ENCODE peak calls at places on chromosomes 6 and 20, in six cellular contexts. O, H, A, P, L and J are unnamed samples.

GRCh38 chr20:10249048-10249770 is 30.6 kb downstream of the SNAP25 start:
- DNase-seq in O (peak), H (no peak), A (no peak), P (no peak), L (no peak), J (no peak)

GRCh38 chr20:44592366-44592765 is 10.0 kb downstream of the PKIG start:
- DNase-seq in O (no peak), H (no peak), A (no peak), P (no peak), L (no peak), J (no peak)

GRCh38 chr6:158481612-158482473 is 78.0 kb upstream of the TMEM181 start:
- DNase-seq in O (peak), H (no peak), A (no peak), P (no peak), L (peak), J (no peak)

GRCh38 chr6:5592911-5593519 is 331.7 kb downstream of the FARS2 start:
- DNase-seq in O (no peak), H (no peak), A (no peak), P (peak), L (no peak), J (no peak)

GRCh38 chr20:38805502-38805957 is at the start of gene PPP1R16B:
- DNase-seq in O (no peak), H (no peak), A (no peak), P (peak), L (peak), J (peak)

GRCh38 chr20:53195882-53196610 is 223.9 kb downstream of the TSHZ2 start:
- DNase-seq in O (no peak), H (no peak), A (no peak), P (no peak), L (no peak), J (no peak)

GRCh38 chr6:41658551-41659069 is 20.3 kb downstream of the MDFI start:
- DNase-seq in O (no peak), H (no peak), A (no peak), P (no peak), L (no peak), J (no peak)

GRCh38 chr6:3526962-3527796 is 70.3 kb upstream of the SLC22A23 start:
- DNase-seq in O (no peak), H (no peak), A (no peak), P (no peak), L (no peak), J (no peak)

GRCh38 chr6:52654592-52654991 is 16.3 kb upstream of the TMEM14A start:
- DNase-seq in O (no peak), H (no peak), A (no peak), P (no peak), L (no peak), J (no peak)

GRCh38 chr20:40689943-40690835 is 1.2 kb upstream of the MAFB start:
- DNase-seq in O (peak), H (peak), A (no peak), P (peak), L (peak), J (peak)

GRCh38 chr20:22597303-22597702 is 12.9 kb upstream of the FOXA2 start:
- DNase-seq in O (no peak), H (no peak), A (no peak), P (no peak), L (no peak), J (no peak)

GRCh38 chr6:4369616-4370015 is 234.2 kb upstream of the ECI2 start:
- DNase-seq in O (no peak), H (no peak), A (no peak), P (no peak), L (peak), J (no peak)

GRCh38 chr20:19120011-19120410 is 92.4 kb upstream of the SLC24A3 start:
- DNase-seq in O (no peak), H (no peak), A (no peak), P (no peak), L (no peak), J (no peak)

GRCh38 chr6:133814235-133814634 is 74.7 kb upstream of the TCF21 start:
- DNase-seq in O (no peak), H (no peak), A (no peak), P (no peak), L (no peak), J (no peak)

GRCh38 chr6:118537579-118537978 is 10.5 kb upstream of the PLN start:
- DNase-seq in O (no peak), H (no peak), A (no peak), P (peak), L (peak), J (no peak)

GRCh38 chr6:108946695-108947094 is 98.5 kb downstream of the ARMC2 start:
- DNase-seq in O (no peak), H (no peak), A (no peak), P (no peak), L (no peak), J (peak)

GRCh38 chr6:19181252-19181651 is 655.9 kb upstream of the ID4 start:
- DNase-seq in O (no peak), H (no peak), A (no peak), P (no peak), L (no peak), J (no peak)

GRCh38 chr6:25138024-25138696 is 141.0 kb upstream of the CARMIL1 start:
- DNase-seq in O (peak), H (no peak), A (peak), P (peak), L (peak), J (peak)

GRCh38 chr6:134457941-134458340 is 140.0 kb upstream of the SGK1 start:
- DNase-seq in O (peak), H (no peak), A (no peak), P (peak), L (no peak), J (peak)

GRCh38 chr6:168660400-168660945 is 219.5 kb downstream of the SMOC2 start:
- DNase-seq in O (no peak), H (no peak), A (no peak), P (no peak), L (no peak), J (no peak)

DNA sequence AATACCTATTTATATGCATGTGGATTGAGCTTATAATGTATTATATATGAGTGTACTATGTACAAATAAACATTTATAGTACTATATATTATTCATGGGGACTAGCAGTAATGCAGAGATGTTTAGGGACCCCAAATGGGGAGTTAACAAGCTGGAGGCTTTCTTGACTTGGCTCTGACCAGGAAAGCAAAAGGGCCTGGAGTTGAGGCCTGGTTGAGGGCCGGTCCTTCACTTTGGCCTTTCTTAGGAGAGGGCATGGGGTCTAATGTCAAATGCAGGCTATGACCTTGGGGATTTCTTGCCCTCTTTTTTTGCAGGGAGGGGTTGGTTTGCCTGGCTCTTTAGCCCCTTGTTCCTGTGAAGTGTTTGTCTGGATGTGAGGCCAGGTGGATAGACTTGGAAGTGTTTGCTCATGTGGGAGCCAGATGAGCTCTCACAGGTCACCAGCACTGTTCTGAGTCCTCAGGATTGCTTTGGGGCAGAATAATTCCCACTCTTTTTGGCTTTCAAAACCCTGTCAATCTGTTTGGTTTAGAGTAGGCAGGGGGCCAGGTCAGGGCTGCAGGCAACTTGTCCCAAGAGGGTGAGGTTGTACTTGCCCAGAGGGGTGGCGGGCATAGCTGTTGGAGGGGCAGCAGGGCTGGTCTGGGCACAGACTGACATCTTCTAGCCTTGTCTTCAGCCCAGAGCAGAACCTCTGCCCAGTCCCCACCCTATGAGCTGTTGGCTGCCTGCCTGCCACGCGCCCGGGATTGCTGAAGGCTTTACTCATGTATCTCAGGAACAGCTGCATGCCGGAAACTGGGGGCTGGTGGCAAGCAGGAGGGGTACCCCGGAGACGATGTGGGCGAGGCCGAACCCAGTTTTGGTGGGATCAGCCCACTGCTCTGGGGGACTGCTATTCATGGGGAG is 14.6 kb downstream of the TJAP1 start:
- DNase-seq in O (no peak), H (no peak), A (no peak), P (no peak), L (peak), J (no peak)
- TF ChIP-seq MAX in O (no peak), H (peak), A (no peak), P (no peak), L (no peak), J (no peak)

GRCh38 chr6:129708496-129709216 is 1.3 kb downstream of the ARHGAP18 start:
- DNase-seq in O (no peak), H (no peak), A (no peak), P (no peak), L (no peak), J (no peak)
- H3K4me3 ChIP-seq in O (peak), H (peak), A (peak), P (peak), L (peak), J (peak)

DNA sequence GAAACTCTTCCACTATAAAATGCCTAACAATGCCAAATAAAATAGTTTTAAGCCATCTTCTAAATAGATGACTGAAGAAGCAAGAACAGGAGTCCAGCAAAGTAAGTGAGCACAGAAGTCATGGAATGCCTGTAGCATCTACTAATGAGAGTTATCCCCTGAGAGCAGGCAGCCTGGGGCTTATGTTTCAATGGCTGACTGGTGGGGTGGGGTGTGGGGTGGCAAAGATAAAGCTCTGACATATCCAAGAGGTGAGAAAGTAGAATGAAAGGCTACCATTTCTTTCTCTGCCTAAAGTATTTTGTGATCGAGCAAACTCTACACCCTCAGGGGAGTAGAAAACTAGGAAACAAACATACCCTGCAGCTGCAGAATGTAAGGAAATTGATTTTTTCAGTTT is 348.8 kb downstream of the TFAP2B start:
- DNase-seq in O (no peak), H (no peak), A (no peak), P (peak), L (no peak), J (no peak)
- TF ChIP-seq MYC in O (no peak), H (no peak), A (no peak), P (no peak), L (no peak), J (no peak)

DNA sequence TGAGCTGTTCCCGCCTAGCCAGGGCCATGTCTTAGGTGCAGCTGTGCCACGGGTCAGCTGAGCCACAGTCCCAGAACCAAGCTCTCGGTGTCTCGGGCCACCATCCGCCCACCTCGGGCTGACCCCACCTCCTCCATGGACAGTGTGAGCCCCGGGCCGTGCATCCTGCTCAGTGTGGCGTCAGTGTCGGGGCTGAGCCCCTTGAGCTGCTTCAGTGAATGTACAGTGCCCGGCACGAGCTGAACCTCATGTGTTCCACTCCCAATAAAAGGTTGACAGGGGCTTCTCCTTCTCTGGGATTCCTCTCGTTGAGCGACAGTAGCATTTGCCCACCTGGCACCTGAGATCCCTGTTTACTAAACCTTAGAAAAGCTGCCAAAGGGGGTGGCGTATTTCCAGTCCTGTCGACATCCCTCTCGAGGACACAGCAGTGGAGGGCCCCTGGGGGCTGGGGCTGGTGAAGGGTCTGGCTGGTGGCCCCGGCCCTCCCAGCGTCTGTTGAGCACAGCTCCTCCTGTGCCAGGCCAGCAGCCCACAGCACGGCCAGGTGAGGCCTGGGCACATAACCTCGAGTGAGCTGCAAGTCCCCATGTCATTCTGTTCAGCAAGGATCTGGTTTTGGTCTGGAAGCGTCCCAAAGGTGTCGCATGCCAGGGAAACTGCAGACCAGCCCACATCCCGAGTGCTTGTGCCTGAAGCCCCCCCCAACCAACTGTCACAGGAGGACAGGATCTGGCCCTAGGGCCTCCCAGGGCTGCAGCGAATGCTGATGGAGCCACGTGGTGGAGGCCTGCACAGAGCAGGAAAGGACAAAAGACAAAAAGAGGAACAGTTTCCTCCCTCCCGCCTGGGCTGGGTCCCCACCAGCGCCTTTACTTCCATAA is 21.2 kb upstream of the PYGB start:
- DNase-seq in O (no peak), H (no peak), A (no peak), P (no peak), L (peak), J (peak)
- TF ChIP-seq MAX in O (peak), H (peak), A (no peak), P (peak), L (no peak), J (peak)